ENCODE peak calls at places on chromosomes 6 and 20, in nine cellular contexts. Z, F, O, E, K, N, C, Q and H are unnamed samples.
A peak's percentile ranks its signal among the peaks of the same experiment; 100 is the strongest.

GRCh38 chr6:43219119-43219518 is 10.2 kb downstream of the DNPH1 start:
- DNase-seq in Z (no peak), F (no peak), O (no peak), E (no peak), K (no peak), N (no peak), C (no peak), Q (no peak), H (no peak)

GRCh38 chr20:50575869-50576720 is 65.9 kb downstream of the PTPN1 start:
- DNase-seq in Z (peak; percentile 82), F (peak; percentile 56), O (peak; percentile 40), E (peak; percentile 52), K (peak; percentile 40), N (peak; percentile 83), C (peak; percentile 65), Q (peak; percentile 73), H (peak; percentile 71)

GRCh38 chr20:3572151-3572550 is 91.0 kb downstream of the GFRA4 start:
- DNase-seq in Z (no peak), F (no peak), O (no peak), E (no peak), K (no peak), N (no peak), C (no peak), Q (no peak), H (no peak)

GRCh38 chr6:3333263-3333662 is 74.5 kb downstream of the PSMG4 start:
- DNase-seq in Z (no peak), F (no peak), O (no peak), E (no peak), K (no peak), N (no peak), C (no peak), Q (no peak), H (no peak)

GRCh38 chr6:19450651-19451050 is 386.5 kb upstream of the ID4 start:
- DNase-seq in Z (no peak), F (no peak), O (no peak), E (no peak), K (no peak), N (no peak), C (no peak), Q (no peak), H (no peak)

GRCh38 chr6:5261545-5262109 is 314 bp downstream of the FARS2 start:
- DNase-seq in Z (no peak), F (no peak), O (no peak), E (no peak), K (no peak), N (no peak), C (no peak), Q (no peak), H (no peak)

GRCh38 chr20:535958-536357 is 7.6 kb downstream of the CSNK2A1 start:
- DNase-seq in Z (no peak), F (no peak), O (no peak), E (no peak), K (no peak), N (no peak), C (no peak), Q (peak; percentile 27), H (no peak)

GRCh38 chr20:11686900-11687543 is 230.7 kb upstream of the BTBD3 start:
- DNase-seq in Z (peak; percentile 62), F (peak; percentile 19), O (no peak), E (no peak), K (no peak), N (peak; percentile 34), C (peak; percentile 7), Q (no peak), H (no peak)

GRCh38 chr20:36435799-36436541 is 105.3 kb upstream of the MYL9 start:
- DNase-seq in Z (peak; percentile 92), F (peak; percentile 57), O (peak; percentile 83), E (peak; percentile 84), K (peak; percentile 36), N (peak; percentile 90), C (peak; percentile 70), Q (peak; percentile 95), H (peak; percentile 48)

GRCh38 chr6:154229796-154230195 is 126.8 kb downstream of the IPCEF1 start:
- DNase-seq in Z (no peak), F (no peak), O (no peak), E (peak; percentile 66), K (no peak), N (no peak), C (no peak), Q (no peak), H (no peak)

GRCh38 chr6:95094751-95095150 is 482.6 kb upstream of the MANEA start:
- DNase-seq in Z (no peak), F (peak; percentile 39), O (no peak), E (no peak), K (no peak), N (no peak), C (peak; percentile 15), Q (peak; percentile 67), H (no peak)

GRCh38 chr6:5085638-5086293 is 625 bp downstream of the PPP1R3G start:
- DNase-seq in Z (peak; percentile 66), F (peak; percentile 62), O (no peak), E (peak; percentile 27), K (no peak), N (no peak), C (peak; percentile 65), Q (no peak), H (no peak)

GRCh38 chr6:52336919-52337561 is 24.9 kb upstream of the PAQR8 start:
- DNase-seq in Z (no peak), F (no peak), O (no peak), E (no peak), K (no peak), N (no peak), C (no peak), Q (no peak), H (no peak)

GRCh38 chr20:35443003-35443402 is 5.0 kb upstream of the GDF5 start:
- DNase-seq in Z (no peak), F (peak; percentile 88), O (no peak), E (no peak), K (peak; percentile 75), N (no peak), C (peak; percentile 93), Q (peak; percentile 80), H (no peak)

GRCh38 chr6:65633516-65633915 is 73.5 kb downstream of the EYS start:
- DNase-seq in Z (no peak), F (no peak), O (no peak), E (no peak), K (no peak), N (no peak), C (no peak), Q (no peak), H (no peak)

GRCh38 chr6:21033575-21034026 is 499.3 kb downstream of the CDKAL1 start:
- DNase-seq in Z (no peak), F (peak; percentile 52), O (no peak), E (no peak), K (no peak), N (no peak), C (peak; percentile 92), Q (peak; percentile 70), H (peak; percentile 30)

GRCh38 chr6:30684386-30685156 is 1.9 kb downstream of the PPP1R18 start:
- DNase-seq in Z (peak; percentile 72), F (peak; percentile 71), O (peak; percentile 38), E (peak; percentile 64), K (peak; percentile 39), N (peak; percentile 80), C (peak; percentile 41), Q (peak; percentile 45), H (no peak)

GRCh38 chr6:154537486-154537885 is 27.0 kb upstream of the CNKSR3 start:
- DNase-seq in Z (peak; percentile 47), F (no peak), O (no peak), E (no peak), K (no peak), N (no peak), C (no peak), Q (no peak), H (no peak)

GRCh38 chr6:138528137-138528536 is 28.8 kb upstream of the NHSL1 start:
- DNase-seq in Z (no peak), F (no peak), O (no peak), E (no peak), K (no peak), N (no peak), C (no peak), Q (no peak), H (no peak)

GRCh38 chr6:107490568-107491058 is 696 bp downstream of the SOBP start:
- DNase-seq in Z (peak; percentile 29), F (peak; percentile 17), O (no peak), E (peak; percentile 5), K (no peak), N (no peak), C (no peak), Q (no peak), H (peak; percentile 13)